ENCODE peak calls at places on chromosomes 11 and 22, in ten cellular contexts. P is IMR-90, F is adrenal gland, B is A549, H is body of pancreas, C is hepatocyte, I is OCI-LY7, Y is thyroid gland, M is iPS DF 6.9, L is colonic mucosa. T is an unnamed sample. For H3K9me3, the result is how much of the 10 kb centered on the place peaks cover.

GRCh38 chr11:111978028-111978771 is 41.1 kb downstream of the DIXDC1 start:
- DNase-seq in P (peak), F (peak), B (no peak), H (peak), C (peak), I (no peak), Y (no peak), M (no peak), L (peak), T (no peak)

GRCh38 chr11:90446207-90446606 is 223.4 kb upstream of the CHORDC1 start:
- DNase-seq in P (no peak), F (no peak), B (no peak), H (no peak), C (no peak), I (no peak), Y (no peak), M (no peak), L (no peak), T (no peak)

GRCh38 chr11:36399236-36399635 is 103.1 kb downstream of the PRR5L start:
- DNase-seq in P (no peak), F (no peak), B (no peak), H (no peak), C (no peak), I (no peak), Y (peak), M (no peak), L (no peak), T (no peak)

GRCh38 chr11:22732588-22732987 is 66.2 kb downstream of the GAS2 start:
- DNase-seq in P (no peak), F (no peak), B (no peak), H (no peak), C (no peak), I (no peak), Y (no peak), M (no peak), L (no peak), T (no peak)

GRCh38 chr11:2843551-2843950 is 42.0 kb downstream of the CDKN1C start:
- DNase-seq in P (no peak), F (no peak), B (no peak), H (no peak), C (no peak), I (no peak), Y (no peak), M (no peak), L (no peak), T (no peak)

GRCh38 chr11:100752371-100753073 is 65.4 kb downstream of the ARHGAP42 start:
- DNase-seq in P (no peak), F (no peak), B (no peak), H (no peak), C (no peak), I (no peak), Y (no peak), M (no peak), L (no peak), T (no peak)

GRCh38 chr11:12864316-12865156 is 144.6 kb upstream of the RASSF10 start:
- DNase-seq in P (peak), F (no peak), B (no peak), H (peak), C (peak), I (no peak), Y (no peak), M (peak), L (no peak), T (no peak)

GRCh38 chr11:128776088-128776433 is 82.2 kb downstream of the FLI1 start:
- DNase-seq in P (no peak), F (no peak), B (no peak), H (no peak), C (no peak), I (no peak), Y (no peak), M (no peak), L (no peak), T (peak)

GRCh38 chr22:17664414-17665045 is 26.0 kb downstream of the BCL2L13 start:
- DNase-seq in P (no peak), F (no peak), B (no peak), H (no peak), C (peak), I (no peak), Y (no peak), M (no peak), L (no peak), T (no peak)

GRCh38 chr11:91160661-91161060 is 937.8 kb upstream of the CHORDC1 start:
- DNase-seq in P (no peak), F (no peak), B (no peak), H (no peak), C (no peak), I (no peak), Y (no peak), M (no peak), L (no peak), T (no peak)

GRCh38 chr11:12185914-12186313 is 75.5 kb downstream of the MICAL2 start:
- DNase-seq in P (peak), F (no peak), B (no peak), H (no peak), C (peak), I (no peak), Y (peak), M (no peak), L (no peak), T (no peak)

GRCh38 chr11:6319879-6320410 is 356 bp downstream of the CAVIN3 start:
- DNase-seq in P (peak), F (peak), B (peak), H (peak), C (peak), I (no peak), Y (peak), M (no peak), L (peak), T (no peak)

GRCh38 chr11:69611548-69612526 is 29.1 kb upstream of the CCND1 start:
- DNase-seq in P (peak), F (no peak), B (no peak), H (no peak), C (no peak), I (no peak), Y (no peak), M (no peak), L (no peak), T (no peak)

GRCh38 chr11:121246021-121246768 is 46.4 kb upstream of the SC5D start:
- DNase-seq in P (no peak), F (no peak), B (no peak), H (no peak), C (no peak), I (no peak), Y (no peak), M (no peak), L (no peak), T (no peak)

GRCh38 chr11:70552167-70552435 is 153.8 kb downstream of the CTTN start:
- DNase-seq in P (no peak), F (no peak), B (no peak), H (no peak), C (no peak), I (no peak), Y (no peak), M (no peak), L (no peak), T (no peak)

GRCh38 chr11:48034926-48035876 is 54.8 kb downstream of the PTPRJ start:
- DNase-seq in P (no peak), F (no peak), B (no peak), H (peak), C (no peak), I (no peak), Y (no peak), M (no peak), L (no peak), T (no peak)

DNA sequence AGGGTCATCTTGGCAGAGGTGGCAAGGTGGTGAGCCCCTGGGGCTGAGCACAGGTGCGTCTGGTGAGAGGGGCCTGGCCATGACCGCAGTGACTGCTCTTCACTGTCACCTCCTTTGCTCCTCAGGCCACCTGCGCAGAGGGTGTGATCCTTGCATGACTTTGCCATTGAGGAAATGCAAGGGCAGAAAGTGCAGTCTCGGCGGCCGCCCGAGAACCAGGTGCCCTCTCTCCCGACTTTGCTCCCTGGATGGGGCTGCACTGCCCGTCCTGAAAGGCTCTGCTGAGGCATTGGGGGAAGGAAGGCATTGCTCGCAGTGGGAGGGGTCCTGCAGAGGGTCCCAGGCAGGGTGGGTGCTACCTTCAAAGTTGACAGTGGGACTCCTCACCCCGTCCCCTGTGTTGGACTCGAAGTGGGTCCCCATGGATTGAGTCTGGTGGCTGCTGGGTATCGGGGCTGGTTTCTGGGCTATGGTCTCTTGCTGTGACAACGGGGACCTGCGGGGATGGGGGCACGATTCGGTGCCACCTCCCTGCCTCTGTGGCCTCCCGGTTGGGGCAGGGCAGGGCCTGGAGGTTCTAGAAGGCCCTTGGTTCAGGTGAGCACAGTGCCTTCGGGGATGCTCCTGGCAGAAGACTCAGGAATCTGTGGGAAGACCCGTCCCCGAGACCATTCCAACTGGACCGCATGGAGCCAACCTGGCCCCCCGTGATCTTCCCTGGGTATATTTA is 1239.4 kb downstream of the BRD1 start:
- DNase-seq in P (no peak), F (no peak), B (no peak), H (no peak), C (no peak), I (no peak), Y (no peak), M (no peak), L (no peak), T (no peak)
- H3K9me3 ChIP-seq in P (half or more), F (under half), B (under half), H (under half), C (under half), I (under half), Y (under half), M (under half), L (under half), T (under half)

GRCh38 chr11:88231894-88232482 is 56.7 kb upstream of the RAB38 start:
- DNase-seq in P (peak), F (peak), B (peak), H (no peak), C (peak), I (peak), Y (no peak), M (peak), L (no peak), T (no peak)

DNA sequence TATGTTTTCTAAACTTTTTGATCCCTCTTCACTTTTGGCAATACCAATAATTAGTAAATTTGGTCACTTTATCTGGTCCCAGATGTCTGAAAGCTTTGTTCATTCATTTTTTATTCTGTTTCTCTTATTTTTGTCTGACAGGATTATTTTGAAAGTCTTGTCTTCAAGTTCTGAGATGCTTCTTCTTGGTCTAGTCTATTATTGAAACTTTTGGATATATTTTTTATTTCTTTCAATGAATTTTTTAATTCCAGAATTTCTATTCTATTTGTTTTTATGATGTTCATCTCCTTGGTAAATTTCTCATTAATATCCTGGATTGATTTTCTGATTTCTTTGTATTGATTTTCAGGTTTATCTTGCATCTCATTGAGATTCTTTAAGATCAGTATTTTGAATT is 54.1 kb upstream of the RAB38 start:
- DNase-seq in P (no peak), F (no peak), B (no peak), H (no peak), C (no peak), I (no peak), Y (no peak), M (no peak), L (no peak), T (no peak)
- H3K9me3 ChIP-seq in P (under half), F (under half), B (under half), H (under half), C (under half), I (under half), Y (under half), M (under half), L (under half), T (under half)

GRCh38 chr11:1410366-1411291 is 20.9 kb downstream of the BRSK2 start:
- DNase-seq in P (no peak), F (no peak), B (no peak), H (peak), C (peak), I (no peak), Y (no peak), M (no peak), L (no peak), T (no peak)

GRCh38 chr11:1412377-1413095 is 22.8 kb downstream of the BRSK2 start:
- DNase-seq in P (no peak), F (no peak), B (no peak), H (peak), C (no peak), I (no peak), Y (no peak), M (no peak), L (no peak), T (no peak)

GRCh38 chr11:1415631-1416030 is 25.9 kb downstream of the BRSK2 start:
- DNase-seq in P (no peak), F (no peak), B (no peak), H (no peak), C (no peak), I (no peak), Y (no peak), M (no peak), L (no peak), T (no peak)

GRCh38 chr11:1411301-1411700 is 21.6 kb downstream of the BRSK2 start:
- DNase-seq in P (no peak), F (no peak), B (no peak), H (peak), C (no peak), I (no peak), Y (no peak), M (no peak), L (no peak), T (no peak)

GRCh38 chr11:1414650-1415049 is 24.9 kb downstream of the BRSK2 start:
- DNase-seq in P (no peak), F (no peak), B (no peak), H (no peak), C (no peak), I (no peak), Y (no peak), M (no peak), L (no peak), T (no peak)
- H3K9me3 ChIP-seq in P (under half), F (under half), B (half or more), H (under half), C (under half), I (under half), Y (under half), M (under half), L (under half), T (under half)

DNA sequence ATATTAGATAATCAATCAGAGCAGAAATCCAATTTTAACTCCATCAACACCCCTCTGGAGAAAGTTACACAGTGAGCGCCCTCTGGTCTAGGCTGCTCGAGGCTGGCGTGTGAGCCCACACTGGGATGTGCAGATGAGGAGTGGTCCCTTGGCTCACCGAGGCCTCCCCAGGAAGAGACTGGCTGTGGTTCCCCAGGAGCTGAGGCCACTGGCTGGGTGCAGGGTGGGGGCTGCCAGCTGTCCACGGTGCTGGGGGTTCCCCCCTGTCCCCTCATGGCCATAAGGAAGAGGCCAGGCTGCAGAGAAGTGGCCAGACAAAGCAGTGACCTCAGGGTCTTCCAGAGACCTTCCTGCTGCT is 750.7 kb downstream of the BRD1 start:
- DNase-seq in P (no peak), F (no peak), B (no peak), H (no peak), C (no peak), I (no peak), Y (no peak), M (no peak), L (no peak), T (no peak)
- H3K9me3 ChIP-seq in P (half or more), F (under half), B (under half), H (under half), C (under half), I (under half), Y (under half), M (under half), L (under half), T (under half)

GRCh38 chr22:37107779-37108621 is 1.5 kb downstream of the TMPRSS6 start:
- DNase-seq in P (no peak), F (no peak), B (no peak), H (no peak), C (peak), I (no peak), Y (no peak), M (no peak), L (no peak), T (no peak)
- H3K9me3 ChIP-seq in P (under half), F (under half), B (under half), H (under half), C (under half), I (under half), Y (under half), M (under half), L (under half), T (under half)

DNA sequence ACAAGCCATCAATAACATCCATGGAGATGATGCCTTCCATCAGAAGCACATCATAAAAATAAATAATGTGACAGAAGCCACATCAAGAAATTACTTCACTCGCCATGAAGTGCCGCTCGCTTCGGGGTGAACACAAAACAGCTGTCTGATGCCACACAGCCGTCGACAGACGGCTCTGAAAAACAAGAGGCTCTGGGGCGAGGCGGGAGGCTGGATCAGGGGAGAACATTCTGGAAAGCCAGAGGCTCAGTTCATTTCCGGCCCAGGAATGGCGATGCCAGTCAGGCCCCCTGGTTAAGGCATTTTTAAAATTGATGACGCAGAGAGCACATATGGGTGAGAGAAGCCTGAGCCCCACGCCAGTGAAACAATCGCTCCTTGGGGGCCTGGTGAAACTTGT is 805.3 kb downstream of the TBC1D22A start:
- DNase-seq in P (no peak), F (no peak), B (no peak), H (no peak), C (no peak), I (no peak), Y (no peak), M (no peak), L (no peak), T (no peak)
- H3K9me3 ChIP-seq in P (under half), F (under half), B (under half), H (under half), C (under half), I (under half), Y (under half), M (under half), L (under half), T (under half)

T was measured in T-helper 17 cell.